ENCODE peak calls at places on chromosomes 2 and 18, in six cellular contexts. C is GM23248; W is CD8-positive, alpha-beta memory T cell; V is tibial artery; U is body of pancreas; Q is fibroblast of lung. A is an unnamed sample.

GRCh38 chr2:152468832-152469692 is 134.1 kb downstream of the FMNL2 start:
- DNase-seq in C (no peak), U (peak; percentile 32), W (no peak), Q (peak; percentile 58), V (no peak), A (no peak)

GRCh38 chr18:77539860-77540259 is 290.2 kb downstream of the GALR1 start:
- DNase-seq in C (no peak), V (no peak), W (no peak), U (no peak), Q (no peak), A (no peak)

GRCh38 chr2:235416816-235417499 is 76.9 kb upstream of the AGAP1 start:
- DNase-seq in W (no peak), C (peak; percentile 33), U (peak; percentile 28), V (no peak), Q (peak; percentile 9), A (no peak)

GRCh38 chr18:49580279-49580678 is 18.4 kb downstream of the LIPG start:
- DNase-seq in V (no peak), U (no peak), C (no peak), W (no peak), Q (no peak), A (no peak)

GRCh38 chr2:188522517-188522916 is 230.8 kb downstream of the GULP1 start:
- DNase-seq in V (no peak), W (no peak), Q (no peak), U (no peak), C (no peak), A (no peak)

GRCh38 chr2:41717883-41718282 is 329.9 kb upstream of the PKDCC start:
- DNase-seq in W (no peak), C (no peak), V (no peak), Q (peak; percentile 13), U (no peak), A (no peak)

GRCh38 chr2:68835636-68836035 is 35.6 kb downstream of the BMP10 start:
- DNase-seq in C (no peak), Q (no peak), V (no peak), W (no peak), U (no peak), A (no peak)

GRCh38 chr2:100016756-100017155 is 125.6 kb downstream of the AFF3 start:
- DNase-seq in W (no peak), Q (no peak), C (no peak), V (no peak), U (no peak), A (no peak)

GRCh38 chr2:216683846-216684245 is 11.5 kb downstream of the IGFBP5 start:
- DNase-seq in W (no peak), C (peak; percentile 96), Q (peak; percentile 76), U (peak; percentile 50), V (peak; percentile 94), A (no peak)

GRCh38 chr2:153420394-153420793 is 58.2 kb downstream of the RPRM start:
- DNase-seq in C (no peak), W (no peak), Q (no peak), U (no peak), V (no peak), A (no peak)

GRCh38 chr2:240922234-240922981 is 16.3 kb downstream of the CROCC2 start:
- DNase-seq in Q (no peak), U (peak; percentile 6), C (no peak), V (peak; percentile 62), W (no peak), A (no peak)

GRCh38 chr2:142130111-142131015 is 453 bp downstream of the LRP1B start:
- DNase-seq in V (peak; percentile 66), W (no peak), C (peak; percentile 69), U (peak; percentile 68), Q (peak; percentile 83), A (no peak)

GRCh38 chr2:121237980-121238665 is 46.9 kb downstream of the TFCP2L1 start:
- DNase-seq in V (peak; percentile 41), W (no peak), C (peak; percentile 9), Q (peak; percentile 7), U (no peak), A (no peak)

GRCh38 chr2:216450784-216451183 is 38.5 kb downstream of the SMARCAL1 start:
- DNase-seq in W (no peak), C (no peak), Q (no peak), V (no peak), U (no peak), A (no peak)

GRCh38 chr2:70887550-70888229 is 48.0 kb upstream of the ATP6V1B1 start:
- DNase-seq in V (no peak), U (peak; percentile 81), W (peak; percentile 25), Q (no peak), C (no peak), A (no peak)

GRCh38 chr2:240783819-240784621 is 36.0 kb downstream of the KIF1A start:
- DNase-seq in V (no peak), U (no peak), C (no peak), Q (no peak), W (no peak), A (no peak)

GRCh38 chr2:27133195-27133875 is 1.1 kb downstream of the PREB start:
- DNase-seq in V (no peak), U (peak; percentile 50), W (no peak), Q (no peak), C (peak; percentile 41), A (peak; percentile 12)

GRCh38 chr2:106323337-106324013 is 129.4 kb upstream of the UXS1 start:
- DNase-seq in Q (no peak), V (no peak), C (no peak), U (no peak), W (no peak), A (no peak)

GRCh38 chr2:75006041-75006440 is 47.6 kb downstream of the POLE4 start:
- DNase-seq in V (no peak), Q (no peak), W (no peak), U (no peak), C (no peak), A (no peak)

GRCh38 chr2:196876364-196876763 is 50.1 kb downstream of the PGAP1 start:
- DNase-seq in U (no peak), Q (no peak), V (no peak), W (no peak), C (no peak), A (no peak)

GRCh38 chr2:196875414-196875813 is 51.1 kb downstream of the PGAP1 start:
- DNase-seq in C (no peak), Q (no peak), W (no peak), U (no peak), V (no peak), A (no peak)
- H3K36me3 ChIP-seq in C (peaks cover 8% of the 10 kb centered on the region), Q (no peaks in the 10 kb centered on the region), W (no peaks in the 10 kb centered on the region), U (no peaks in the 10 kb centered on the region), V (peaks cover 22% of the 10 kb centered on the region), A (no peaks in the 10 kb centered on the region)

GRCh38 chr18:8949206-8949605 is 153.3 kb upstream of the NDUFV2 start:
- DNase-seq in U (no peak), V (no peak), Q (peak; percentile 57), C (peak; percentile 76), W (no peak), A (no peak)
- H3K27ac ChIP-seq in U (no peak overlapping the region), V (no peak overlapping the region), Q (peak overlapping the region; percentile 86), C (peak overlapping the region; percentile 92), W (no peak overlapping the region), A (no peak overlapping the region)

DNA sequence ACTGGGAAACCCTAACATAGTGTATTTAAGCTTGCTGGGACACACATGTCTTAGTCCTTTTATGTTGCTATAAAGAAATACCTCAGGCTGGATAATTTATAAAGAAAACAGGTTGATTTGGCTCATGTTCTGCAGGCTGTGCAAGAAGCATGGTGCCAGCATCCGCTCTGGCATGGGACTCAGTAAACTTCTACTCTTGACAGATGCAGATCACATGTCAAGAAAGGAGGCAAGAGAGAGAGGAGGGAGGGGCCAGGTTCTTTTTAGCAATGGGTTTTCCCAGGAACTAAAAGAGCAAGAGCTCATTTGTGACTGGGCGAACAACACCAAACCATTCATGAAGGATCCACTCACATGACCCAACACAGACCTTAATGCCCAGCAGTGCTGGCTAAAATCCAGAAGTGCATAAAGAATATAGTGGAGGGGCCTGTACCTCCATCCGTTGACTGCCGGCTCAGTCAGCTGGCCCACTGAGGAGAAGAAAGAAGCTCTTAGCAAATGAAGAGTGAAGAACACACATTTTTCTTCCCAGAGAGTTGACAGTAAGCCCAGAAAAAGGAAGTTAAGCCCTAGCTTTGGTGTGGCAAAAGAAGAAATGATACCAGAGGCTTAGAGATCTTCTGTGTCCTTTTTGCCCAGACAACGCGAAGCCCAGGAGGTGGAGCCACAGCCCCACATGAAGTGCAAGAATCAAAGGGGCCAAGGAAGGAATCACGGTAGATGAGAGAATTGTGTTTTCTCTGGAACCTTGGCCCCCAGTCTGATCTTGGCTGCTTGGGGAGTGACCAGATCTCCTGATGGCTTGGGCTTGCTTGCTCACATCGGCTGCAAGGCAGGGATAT is 183.5 kb upstream of the FAM98A start:
- DNase-seq in C (no peak), Q (no peak), W (no peak), V (no peak), U (no peak), A (no peak)
- H3K4me1 ChIP-seq in C (peaks cover 18% of the 10 kb centered on the region), Q (no peaks in the 10 kb centered on the region), W (no peaks in the 10 kb centered on the region), V (no peaks in the 10 kb centered on the region), U (no peaks in the 10 kb centered on the region), A (no peaks in the 10 kb centered on the region)

DNA sequence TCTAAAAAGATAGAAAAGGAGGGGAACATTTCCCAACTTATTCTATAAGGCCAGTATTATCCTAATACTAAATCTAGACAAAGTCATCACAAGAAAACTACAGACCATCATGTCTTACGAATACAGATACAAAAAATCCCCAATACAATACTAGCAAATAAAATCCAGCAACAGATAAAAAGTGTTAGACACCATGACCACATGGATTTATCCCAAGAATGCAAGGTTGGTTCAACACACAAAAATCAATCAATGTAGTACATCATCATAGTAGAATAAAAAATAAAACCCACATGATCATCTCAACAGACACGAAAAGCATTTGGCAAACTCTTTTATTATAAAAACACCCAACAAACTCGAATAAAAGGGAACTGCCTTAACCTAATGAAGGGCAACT is 18.5 kb downstream of the SLC66A2 start:
- DNase-seq in W (no peak), C (no peak), Q (no peak), V (no peak), U (no peak), A (no peak)
- H3K36me3 ChIP-seq in W (peaks cover 9% of the 10 kb centered on the region), C (peaks cover 32% of the 10 kb centered on the region), Q (peaks cover under 1% of the 10 kb centered on the region), V (peaks cover 64% of the 10 kb centered on the region), U (no peaks in the 10 kb centered on the region), A (peaks cover 5% of the 10 kb centered on the region)

GRCh38 chr2:237603049-237603717 is 12.6 kb upstream of the RAB17 start:
- DNase-seq in W (no peak), Q (no peak), U (no peak), V (no peak), C (no peak), A (no peak)
- H3K27ac ChIP-seq in W (no peak overlapping the region), Q (peak overlapping the region; percentile 22), U (no peak overlapping the region), V (peak overlapping the region; percentile 39), C (no peak overlapping the region), A (peak overlapping the region; percentile 53)

GRCh38 chr2:101119431-101119830 is 31.8 kb downstream of the TBC1D8 start:
- DNase-seq in Q (peak; percentile 9), C (peak; percentile 77), U (peak; percentile 89), W (no peak), V (peak; percentile 90), A (no peak)
- H3K4me1 ChIP-seq in Q (peaks cover 17% of the 10 kb centered on the region), C (peaks cover 31% of the 10 kb centered on the region), U (peaks cover 95% of the 10 kb centered on the region), W (no peaks in the 10 kb centered on the region), V (peaks cover 50% of the 10 kb centered on the region), A (no peaks in the 10 kb centered on the region)

A was measured in CD4-positive, alpha-beta memory T cell.